ENCODE peak calls at places on chromosomes 11 and 22, in four cellular contexts. L is K562, T is HL-60, Z is GM12878. V is an unnamed sample.
A peak's percentile ranks its signal among the peaks of the same experiment; 100 is the strongest.

GRCh38 chr22:45131749-45132148 is 32.0 kb upstream of the NUP50 start:
- DNase-seq in L (no peak), T (peak; percentile 95), Z (no peak), V (no peak)

GRCh38 chr22:22248878-22249277 is 4.3 kb downstream of the VPREB1 start:
- DNase-seq in L (no peak), T (peak; percentile 76), Z (no peak), V (no peak)

GRCh38 chr11:66864172-66864901 is 7.5 kb downstream of the LRFN4 start:
- DNase-seq in L (no peak), T (no peak), Z (no peak), V (no peak)

GRCh38 chr11:24585192-24585591 is 88.3 kb downstream of the LUZP2 start:
- DNase-seq in L (no peak), T (no peak), Z (no peak), V (no peak)

GRCh38 chr22:23389271-23390071 is 190.6 kb downstream of the IGLL1 start:
- DNase-seq in L (no peak), T (no peak), Z (no peak), V (no peak)

GRCh38 chr11:134412508-134413333 is 679 bp upstream of the B3GAT1 start:
- DNase-seq in L (no peak), T (no peak), Z (no peak), V (no peak)

GRCh38 chr11:1515082-1516060 is 28.8 kb upstream of the MOB2 start:
- DNase-seq in L (peak; percentile 75), T (peak; percentile 53), Z (no peak), V (peak; percentile 96)

GRCh38 chr11:109490953-109491733 is 69.2 kb downstream of the C11orf87 start:
- DNase-seq in L (no peak), T (peak; percentile 30), Z (no peak), V (no peak)

GRCh38 chr11:68632802-68633201 is 51.5 kb upstream of the GAL start:
- DNase-seq in L (peak; percentile 82), T (peak; percentile 80), Z (no peak), V (no peak)

GRCh38 chr22:39308614-39309363 is 10.6 kb downstream of the RPL3 start:
- DNase-seq in L (peak; percentile 65), T (peak; percentile 58), Z (no peak), V (no peak)

GRCh38 chr11:113934797-113935196 is 30.2 kb downstream of the HTR3B start:
- DNase-seq in L (no peak), T (no peak), Z (no peak), V (no peak)

GRCh38 chr22:31449521-31449920 is 40.1 kb downstream of the EIF4ENIF1 start:
- DNase-seq in L (no peak), T (no peak), Z (no peak), V (no peak)

GRCh38 chr22:30074994-30075393 is 5.3 kb upstream of the HORMAD2 start:
- DNase-seq in L (no peak), T (no peak), Z (no peak), V (no peak)

GRCh38 chr11:78168539-78169477 is 19.6 kb downstream of the KCTD21 start:
- DNase-seq in L (peak; percentile 19), T (no peak), Z (no peak), V (no peak)

GRCh38 chr22:39456262-39457046 is at the start of gene MGAT3:
- DNase-seq in L (no peak), T (no peak), Z (no peak), V (no peak)

GRCh38 chr11:32847511-32847910 is 17.8 kb downstream of the PRRG4 start:
- DNase-seq in L (no peak), T (no peak), Z (no peak), V (no peak)

GRCh38 chr11:68012843-68013610 is 2.9 kb downstream of the ALDH3B1 start:
- DNase-seq in L (no peak), T (no peak), Z (no peak), V (no peak)

GRCh38 chr22:40603088-40603605 is 33.4 kb downstream of the MRTFA start:
- DNase-seq in L (no peak), T (no peak), Z (no peak), V (no peak)

GRCh38 chr11:15123849-15124248 is 9.1 kb downstream of the INSC start:
- DNase-seq in L (no peak), T (no peak), Z (no peak), V (no peak)

GRCh38 chr11:456533-456932 is 6.5 kb downstream of the PTDSS2 start:
- DNase-seq in L (no peak), T (no peak), Z (no peak), V (peak; percentile 68)

GRCh38 chr22:29342177-29342576 is 26.7 kb upstream of the RASL10A start:
- DNase-seq in L (no peak), T (peak; percentile 82), Z (no peak), V (no peak)

GRCh38 chr22:50544078-50544745 is 1.5 kb upstream of the KLHDC7B start:
- DNase-seq in L (no peak), T (peak; percentile 79), Z (no peak), V (peak; percentile 80)

GRCh38 chr11:36044636-36045035 is 100.8 kb downstream of the LDLRAD3 start:
- DNase-seq in L (no peak), T (no peak), Z (no peak), V (no peak)

GRCh38 chr11:9046376-9046775 is 42.6 kb upstream of the NRIP3 start:
- DNase-seq in L (peak; percentile 21), T (no peak), Z (no peak), V (no peak)

GRCh38 chr11:95516786-95517185 is 272.8 kb downstream of the FAM76B start:
- DNase-seq in L (no peak), T (no peak), Z (no peak), V (no peak)

GRCh38 chr22:50473088-50473487 is 1.7 kb downstream of the SBF1 start:
- DNase-seq in L (peak; percentile 46), T (peak; percentile 30), Z (no peak), V (no peak)

GRCh38 chr11:10886652-10887250 is 28.9 kb upstream of the ZBED5 start:
- DNase-seq in L (no peak), T (no peak), Z (no peak), V (no peak)

GRCh38 chr11:64313491-64314145 is 3.7 kb downstream of the TRMT112 start:
- DNase-seq in L (no peak), T (no peak), Z (no peak), V (no peak)

GRCh38 chr22:37558815-37559214 is 1.5 kb upstream of the CDC42EP1 start:
- DNase-seq in L (no peak), T (no peak), Z (no peak), V (no peak)

GRCh38 chr22:41939981-41940852 is 6.7 kb downstream of the CENPM start:
- DNase-seq in L (peak; percentile 43), T (no peak), Z (peak; percentile 98), V (no peak)

GRCh38 chr11:96326954-96327353 is 16.0 kb downstream of the MAML2 start:
- DNase-seq in L (no peak), T (no peak), Z (no peak), V (no peak)

GRCh38 chr11:68256331-68256741 is 15.4 kb downstream of the C11orf24 start:
- DNase-seq in L (no peak), T (no peak), Z (no peak), V (no peak)

GRCh38 chr22:47154621-47155081 is 392.2 kb downstream of the TBC1D22A start:
- DNase-seq in L (no peak), T (no peak), Z (no peak), V (no peak)
- TF ChIP-seq SPI1 in L (no peak), T (no peak), Z (no peak), V (no peak)

DNA sequence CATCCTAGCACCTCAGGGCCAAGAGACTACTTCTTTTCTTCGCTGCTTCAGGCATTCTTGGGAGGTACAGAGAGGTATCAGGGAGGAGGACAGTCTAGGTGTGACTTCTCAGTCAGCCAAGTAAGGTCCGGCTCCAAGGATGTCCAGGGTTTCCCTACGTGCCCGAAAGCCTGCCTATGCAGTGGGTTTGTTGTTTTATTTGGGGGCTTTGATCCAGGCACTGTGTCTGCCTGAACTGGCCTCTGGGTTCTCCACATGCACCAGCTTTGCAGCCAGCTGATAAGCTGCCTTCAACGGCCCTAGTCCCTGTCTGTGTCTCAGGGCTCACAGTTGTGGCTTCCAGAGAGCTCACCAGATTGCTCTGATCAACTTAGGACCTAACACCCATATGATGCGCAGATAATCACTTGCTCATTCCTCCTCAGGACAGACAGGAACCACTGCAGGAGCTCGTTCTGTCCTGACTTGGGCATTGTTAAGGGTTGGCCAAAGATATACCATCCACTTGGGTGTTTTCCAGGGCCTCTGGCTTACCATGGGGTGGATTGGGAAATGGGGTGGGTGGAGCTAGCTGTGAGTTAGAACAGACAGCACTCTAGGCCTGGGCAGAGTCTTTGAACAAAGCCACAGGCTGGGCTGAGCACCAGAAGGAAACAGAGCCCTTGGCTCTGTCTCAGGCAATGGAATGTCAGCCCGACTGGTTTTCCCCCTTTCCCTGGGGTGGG is 45.5 kb upstream of the CRYBB3 start:
- DNase-seq in L (no peak), T (no peak), Z (no peak), V (no peak)
- TF ChIP-seq SPI1 in L (no peak), T (no peak), Z (no peak), V (no peak)

GRCh38 chr11:133197425-133197824 is 334.9 kb downstream of the OPCML start:
- DNase-seq in L (no peak), T (no peak), Z (no peak), V (no peak)

DNA sequence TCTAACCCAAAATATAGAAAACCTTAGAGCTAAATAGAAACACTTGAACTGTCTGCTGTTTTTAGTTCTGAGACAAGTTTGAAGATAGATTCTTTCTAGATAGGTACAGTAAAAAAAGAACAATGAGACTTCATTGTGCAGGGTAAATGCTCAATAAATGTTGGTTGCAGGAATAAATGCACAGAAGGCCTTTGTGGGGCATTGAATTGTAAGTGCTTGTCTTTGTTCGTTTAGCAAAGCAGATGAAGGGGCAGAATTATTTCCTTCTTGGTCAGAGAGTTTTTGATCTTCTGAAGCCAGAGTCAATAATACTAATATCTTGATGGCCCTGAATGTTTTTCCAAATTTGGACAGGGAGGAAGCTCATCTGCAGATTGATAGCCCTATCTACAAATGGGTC is 340.4 kb downstream of the OPCML start:
- DNase-seq in L (no peak), T (no peak), Z (no peak), V (no peak)
- TF ChIP-seq SPI1 in L (no peak), T (no peak), Z (no peak), V (no peak)

DNA sequence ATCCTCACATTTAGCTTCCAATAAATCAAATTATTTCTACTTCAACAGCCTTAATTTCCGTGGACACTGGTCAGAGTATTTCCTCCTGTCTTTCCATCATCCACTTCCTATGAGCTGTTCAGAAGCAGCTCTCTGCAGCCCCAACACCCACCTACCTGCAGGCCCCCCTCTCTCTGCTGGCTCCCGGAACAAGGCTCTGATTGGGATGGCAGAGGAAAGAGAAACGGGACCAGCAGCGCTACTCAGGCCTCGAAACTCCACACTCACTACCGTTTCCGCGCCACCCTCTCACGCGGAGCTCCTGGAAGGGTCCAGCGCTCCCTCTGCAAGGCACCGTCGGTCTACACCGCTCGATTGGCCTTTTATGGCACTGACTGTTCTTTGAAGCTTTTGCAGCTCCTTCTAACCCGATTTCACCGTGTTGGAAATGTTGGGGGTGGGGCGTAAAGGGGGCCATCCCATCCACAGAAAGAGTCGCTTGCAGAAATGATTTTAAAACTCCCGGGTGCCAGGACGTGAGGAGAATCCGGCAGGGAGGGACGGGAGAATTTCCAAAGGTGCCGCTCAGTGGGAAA is 383 bp upstream of the PANX1 start:
- DNase-seq in L (no peak), T (peak; percentile 30), Z (no peak), V (no peak)
- TF ChIP-seq SPI1 in L (no peak), T (no peak), Z (no peak), V (no peak)

V was measured in GM12891.